ENCODE peak calls at places on chromosomes 2 and 18, in five cellular contexts. V is dorsolateral prefrontal cortex, X is AG04450, U is upper lobe of right lung, B is left ventricle myocardium inferior. P is an unnamed sample.

GRCh38 chr2:240392084-240392947 is 43.1 kb upstream of the GPC1 start:
- DNase-seq in V (peak; percentile 25), X (no peak), U (peak; percentile 52), B (no peak), P (peak; percentile 25)

GRCh38 chr2:64876137-64876647 is 113.0 kb upstream of the SLC1A4 start:
- DNase-seq in V (peak; percentile 53), X (no peak), U (no peak), B (no peak), P (peak; percentile 20)

GRCh38 chr2:29166237-29166630 is 51.0 kb downstream of the CLIP4 start:
- DNase-seq in V (no peak), X (no peak), U (no peak), B (no peak), P (no peak)

GRCh38 chr2:230958803-230959756 is 34.0 kb upstream of the GPR55 start:
- DNase-seq in V (no peak), X (no peak), U (no peak), B (no peak), P (no peak)

GRCh38 chr2:241546771-241547498 is 11.6 kb upstream of the BOK start:
- DNase-seq in V (no peak), X (peak; percentile 75), U (no peak), B (no peak), P (peak; percentile 53)

GRCh38 chr2:234496835-234497591 is at the start of gene ARL4C:
- DNase-seq in V (peak; percentile 42), X (no peak), U (peak; percentile 82), B (peak; percentile 64), P (peak; percentile 90)

GRCh38 chr2:23520256-23520655 is 135.3 kb downstream of the KLHL29 start:
- DNase-seq in V (no peak), X (no peak), U (no peak), B (no peak), P (no peak)

GRCh38 chr2:9199716-9200633 is 6.6 kb upstream of the ASAP2 start:
- DNase-seq in V (no peak), X (peak; percentile 43), U (no peak), B (no peak), P (no peak)

GRCh38 chr18:2444201-2444875 is 127.0 kb downstream of the METTL4 start:
- DNase-seq in V (no peak), X (no peak), U (no peak), B (no peak), P (no peak)

GRCh38 chr18:35158728-35159443 is 81.9 kb upstream of the ZNF397 start:
- DNase-seq in V (no peak), X (no peak), U (no peak), B (no peak), P (no peak)

GRCh38 chr2:74951211-74951754 is 7.2 kb upstream of the POLE4 start:
- DNase-seq in V (no peak), X (no peak), U (no peak), B (no peak), P (no peak)

GRCh38 chr18:37408676-37409305 is 156.8 kb downstream of the CELF4 start:
- DNase-seq in V (no peak), X (no peak), U (no peak), B (no peak), P (no peak)

GRCh38 chr2:65159921-65160320 is 30.0 kb upstream of the RAB1A start:
- DNase-seq in V (no peak), X (no peak), U (no peak), B (no peak), P (no peak)

GRCh38 chr2:239146011-239146641 is 254.7 kb downstream of the HDAC4 start:
- DNase-seq in V (no peak), X (no peak), U (no peak), B (no peak), P (peak; percentile 68)

GRCh38 chr2:19209575-19210341 is 148.7 kb downstream of the OSR1 start:
- DNase-seq in V (no peak), X (no peak), U (no peak), B (no peak), P (no peak)

GRCh38 chr18:37663446-37663845 is 97.8 kb upstream of the CELF4 start:
- DNase-seq in V (no peak), X (no peak), U (no peak), B (no peak), P (no peak)

GRCh38 chr2:144460981-144461766 is 58.7 kb downstream of the ZEB2 start:
- DNase-seq in V (peak; percentile 79), X (peak; percentile 44), U (no peak), B (peak; percentile 51), P (no peak)

GRCh38 chr2:33312389-33312788 is 164.1 kb upstream of the RASGRP3 start:
- DNase-seq in V (no peak), X (no peak), U (no peak), B (no peak), P (no peak)

GRCh38 chr2:174025271-174026121 is 60.3 kb upstream of the SP3 start:
- DNase-seq in V (no peak), X (peak; percentile 78), U (peak; percentile 71), B (peak; percentile 84), P (peak; percentile 85)

GRCh38 chr2:43831438-43832294 is 7.0 kb downstream of the ABCG5 start:
- DNase-seq in V (no peak), X (no peak), U (no peak), B (no peak), P (no peak)

GRCh38 chr18:22279741-22280452 is 110.5 kb downstream of the GATA6 start:
- DNase-seq in V (no peak), X (peak; percentile 16), U (no peak), B (no peak), P (no peak)

GRCh38 chr18:36627616-36628015 is 201.2 kb downstream of the TPGS2 start:
- DNase-seq in V (no peak), X (no peak), U (no peak), B (no peak), P (no peak)

GRCh38 chr2:24016376-24016761 is 6.5 kb downstream of the MFSD2B start:
- DNase-seq in V (no peak), X (no peak), U (no peak), B (no peak), P (no peak)

GRCh38 chr2:55707751-55708150 is 14.1 kb upstream of the PNPT1 start:
- DNase-seq in V (no peak), X (no peak), U (no peak), B (no peak), P (no peak)

GRCh38 chr2:135563793-135564192 is 32.5 kb downstream of the R3HDM1 start:
- DNase-seq in V (no peak), X (no peak), U (no peak), B (no peak), P (no peak)

GRCh38 chr18:25650201-25650941 is 298.4 kb upstream of the ZNF521 start:
- DNase-seq in V (no peak), X (peak; percentile 89), U (no peak), B (no peak), P (no peak)

DNA sequence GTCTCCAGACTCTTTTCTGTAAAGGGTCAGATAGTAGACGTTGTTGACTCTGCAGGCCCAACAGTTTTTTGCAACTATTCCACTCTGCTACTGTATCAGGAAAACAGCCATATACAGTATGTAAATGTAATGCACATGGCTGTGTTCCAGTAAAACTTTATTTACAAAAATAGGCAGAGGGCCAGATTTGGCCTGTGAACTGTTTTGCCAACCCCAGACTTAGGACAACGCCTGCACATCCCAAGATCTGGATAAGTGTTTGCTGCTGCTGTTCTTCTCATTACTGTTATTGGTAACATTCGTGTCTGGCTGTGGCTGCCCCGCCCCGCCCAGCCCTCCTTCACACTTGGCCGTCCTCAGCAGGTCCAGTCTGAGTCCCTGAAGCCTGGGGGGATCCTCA is 94.6 kb upstream of the MCFD2 start:
- DNase-seq in V (no peak), X (no peak), U (no peak), B (no peak), P (no peak)
- TF ChIP-seq CTCF in V (no peak), X (no peak), U (no peak), B (no peak), P (no peak)

GRCh38 chr2:11532434-11533055 is 1.3 kb upstream of the GREB1 start:
- DNase-seq in V (no peak), X (no peak), U (no peak), B (no peak), P (no peak)
- H3K27me3 ChIP-seq in V (no peaks in the 10 kb centered on the region), X (peaks cover 31% of the 10 kb centered on the region), U (peaks cover 17% of the 10 kb centered on the region), B (peaks cover 6% of the 10 kb centered on the region), P (peaks cover 44% of the 10 kb centered on the region)

DNA sequence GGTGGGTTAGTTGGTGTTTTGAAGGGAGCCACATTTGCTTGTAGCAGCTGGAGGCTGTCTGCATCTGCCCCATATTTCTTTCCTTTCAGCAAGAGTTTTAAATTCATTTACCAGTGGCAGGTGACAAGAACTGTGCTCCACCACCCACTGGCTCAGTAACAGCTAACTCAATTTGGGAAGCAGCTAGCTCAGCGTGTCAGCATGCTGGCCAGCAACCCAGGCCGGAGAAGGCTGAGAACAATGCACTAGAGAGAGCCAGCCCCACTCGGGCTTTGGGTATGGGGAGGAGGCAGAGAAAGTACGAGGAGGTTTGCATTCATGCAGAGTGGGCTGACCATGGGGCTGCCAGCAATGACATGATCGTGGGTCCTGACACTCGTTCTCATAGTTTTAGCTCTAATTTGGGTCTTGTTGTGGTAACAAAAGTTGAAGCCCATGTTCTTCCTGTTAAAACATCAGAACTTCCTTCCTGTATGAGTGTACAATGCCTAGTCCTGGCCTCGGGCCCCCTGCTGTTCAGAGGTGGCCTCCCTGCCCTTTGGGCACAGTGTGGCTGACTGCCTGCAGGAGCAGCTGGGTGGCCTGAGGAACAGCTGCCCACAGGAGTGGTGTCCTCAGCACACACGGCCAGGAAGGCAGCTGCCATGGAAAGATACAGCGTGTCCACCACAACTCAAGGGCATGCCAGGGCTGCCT is 23.0 kb downstream of the CDC42EP3 start:
- DNase-seq in V (peak; percentile 65), X (no peak), U (peak; percentile 78), B (peak; percentile 71), P (peak; percentile 91)
- TF ChIP-seq CTCF in V (no peak), X (peak; percentile 9), U (peak; percentile 47), B (peak; percentile 50), P (peak; percentile 7)

GRCh38 chr2:31134450-31134849 is 3.8 kb downstream of the GALNT14 start:
- DNase-seq in V (no peak), X (no peak), U (no peak), B (no peak), P (no peak)
- H3K27me3 ChIP-seq in V (no peaks in the 10 kb centered on the region), X (peaks cover 46% of the 10 kb centered on the region), U (peaks cover 41% of the 10 kb centered on the region), B (peaks cover 66% of the 10 kb centered on the region), P (peaks cover 57% of the 10 kb centered on the region)

GRCh38 chr2:177056540-177056939 is 156.1 kb upstream of the HNRNPA3 start:
- DNase-seq in V (no peak), X (no peak), U (no peak), B (no peak), P (no peak)
- TF ChIP-seq CTCF in V (no peak), X (peak; percentile 6), U (peak; percentile 8), B (no peak), P (no peak)

GRCh38 chr18:78980279-78980771 is 707 bp downstream of the SALL3 start:
- DNase-seq in V (no peak), X (no peak), U (no peak), B (no peak), P (peak; percentile 60)
- H3K27me3 ChIP-seq in V (peaks cover 83% of the 10 kb centered on the region), X (peaks cover 55% of the 10 kb centered on the region), U (peaks cover 91% of the 10 kb centered on the region), B (peaks cover 96% of the 10 kb centered on the region), P (peaks cover 89% of the 10 kb centered on the region)

GRCh38 chr18:76169733-76170132 is 325.3 kb downstream of the ZNF516 start:
- DNase-seq in V (no peak), X (no peak), U (no peak), B (no peak), P (no peak)
- TF ChIP-seq CTCF in V (no peak), X (no peak), U (no peak), B (no peak), P (no peak)

GRCh38 chr2:219023045-219023605 is 18.2 kb downstream of the CFAP65 start:
- DNase-seq in V (no peak), X (no peak), U (peak; percentile 45), B (no peak), P (no peak)
- H3K27me3 ChIP-seq in V (no peaks in the 10 kb centered on the region), X (peaks cover 48% of the 10 kb centered on the region), U (peaks cover 12% of the 10 kb centered on the region), B (peaks cover 84% of the 10 kb centered on the region), P (peaks cover 8% of the 10 kb centered on the region)

GRCh38 chr2:201258666-201258999 is 1.7 kb upstream of the CASP8 start:
- DNase-seq in V (no peak), X (no peak), U (no peak), B (no peak), P (no peak)
- TF ChIP-seq CTCF in V (no peak), X (no peak), U (peak; percentile 21), B (peak; percentile 19), P (no peak)